ENCODE peak calls at places on chromosomes 16 and 17, in five cellular contexts. G, H, L, B and T are unnamed samples.

GRCh38 chr17:1231456-1231855 is 38.8 kb upstream of the BHLHA9 start:
- DNase-seq in B (no peak), G (no peak), H (no peak), L (no peak), T (no peak)

GRCh38 chr16:88558457-88559442 is 11.5 kb upstream of the ZC3H18 start:
- DNase-seq in H (no peak), G (peak), B (no peak), L (no peak), T (no peak)

GRCh38 chr16:63361032-63361624 is 1324.9 kb upstream of the CDH8 start:
- DNase-seq in G (peak), H (no peak), B (no peak), L (no peak), T (no peak)

GRCh38 chr16:74585846-74586392 is 21.0 kb downstream of the GLG1 start:
- DNase-seq in G (no peak), L (no peak), B (no peak), H (no peak), T (no peak)

GRCh38 chr17:50015146-50015545 is 20.1 kb upstream of the DLX3 start:
- DNase-seq in L (no peak), G (no peak), B (no peak), H (no peak), T (no peak)

GRCh38 chr16:17395849-17396480 is 74.8 kb downstream of the XYLT1 start:
- DNase-seq in H (no peak), G (no peak), L (no peak), B (no peak), T (no peak)

GRCh38 chr17:73231363-73231762 is 30.3 kb downstream of the CPSF4L start:
- DNase-seq in L (no peak), H (no peak), B (no peak), G (peak), T (no peak)

GRCh38 chr16:26963109-26963508 is 103.6 kb upstream of the C16orf82 start:
- DNase-seq in B (no peak), G (peak), L (no peak), H (no peak), T (no peak)

GRCh38 chr17:14864127-14864526 is 401.0 kb downstream of the PMP22 start:
- DNase-seq in L (no peak), B (no peak), G (no peak), H (no peak), T (no peak)

GRCh38 chr17:40922239-40922638 is 15.2 kb downstream of the KRT23 start:
- DNase-seq in B (no peak), G (no peak), L (no peak), H (no peak), T (peak)

GRCh38 chr17:80122026-80122575 is 20.7 kb downstream of the GAA start:
- DNase-seq in H (no peak), G (no peak), L (no peak), B (no peak), T (no peak)

GRCh38 chr17:75146597-75146996 is 7.7 kb downstream of the JPT1 start:
- DNase-seq in L (no peak), H (no peak), B (no peak), G (no peak), T (no peak)

GRCh38 chr16:68385371-68385770 is 62.9 kb downstream of the SMPD3 start:
- DNase-seq in H (no peak), L (no peak), B (no peak), G (peak), T (no peak)

GRCh38 chr16:28538733-28539596 is at the start of gene NUPR1:
- DNase-seq in L (peak), H (no peak), B (no peak), G (peak), T (peak)

GRCh38 chr16:88421871-88422433 is 31.1 kb upstream of the ZFPM1 start:
- DNase-seq in G (no peak), B (no peak), H (no peak), L (no peak), T (no peak)

GRCh38 chr16:29664133-29664912 is 1.3 kb downstream of the SPN start:
- DNase-seq in L (no peak), G (no peak), H (peak), B (peak), T (no peak)

GRCh38 chr17:17569691-17570090 is 21.8 kb downstream of the PEMT start:
- DNase-seq in L (no peak), H (no peak), G (no peak), B (no peak), T (no peak)

GRCh38 chr16:11575223-11575589 is 11.5 kb downstream of the LITAF start:
- DNase-seq in L (no peak), B (no peak), G (no peak), H (no peak), T (no peak)

GRCh38 chr17:61253293-61253801 is 146.3 kb upstream of the TBX2 start:
- DNase-seq in H (no peak), L (no peak), B (no peak), G (peak), T (no peak)

GRCh38 chr17:80384078-80384960 is 30.6 kb upstream of the ENDOV start:
- DNase-seq in H (no peak), L (no peak), G (no peak), B (no peak), T (no peak)

GRCh38 chr17:33218657-33219298 is 74.3 kb downstream of the ASIC2 start:
- DNase-seq in G (no peak), L (no peak), B (no peak), H (no peak), T (no peak)

GRCh38 chr17:3950584-3950983 is 13.7 kb downstream of the ATP2A3 start:
- DNase-seq in L (no peak), H (no peak), G (no peak), B (no peak), T (no peak)

GRCh38 chr17:81510798-81511549 is 1.6 kb downstream of the ACTG1 start:
- DNase-seq in B (no peak), H (no peak), G (no peak), L (no peak), T (no peak)

GRCh38 chr17:65371702-65372101 is 189.7 kb downstream of the AXIN2 start:
- DNase-seq in H (no peak), B (no peak), L (no peak), G (no peak), T (peak)

GRCh38 chr16:49734330-49734729 is 121.6 kb downstream of the ZNF423 start:
- DNase-seq in G (no peak), H (no peak), B (no peak), L (no peak), T (no peak)